ENCODE peak calls at places on chromosomes 3 and 15, in seven cellular contexts. J is IMR-90, E is A549, W is lung, C is NT2/D1, H is psoas muscle, X is upper lobe of right lung. L is an unnamed sample.

GRCh38 chr3:197030379-197031314 is 1.0 kb upstream of the MELTF start:
- DNase-seq in H (no peak), E (no peak), C (no peak), X (no peak), W (no peak), J (no peak), L (no peak)

GRCh38 chr3:192090586-192090985 is 629.6 kb downstream of the PYDC2 start:
- DNase-seq in C (peak; percentile 8), H (no peak), X (no peak), E (no peak), J (no peak), W (no peak), L (no peak)

GRCh38 chr15:77380033-77380432 is 39.9 kb downstream of the PEAK1 start:
- DNase-seq in H (no peak), C (no peak), J (no peak), E (no peak), W (no peak), X (no peak), L (no peak)

GRCh38 chr15:34999906-35000305 is 11.8 kb upstream of the ZNF770 start:
- DNase-seq in J (no peak), W (no peak), E (no peak), H (no peak), X (no peak), C (no peak), L (no peak)

GRCh38 chr15:32643907-32644445 is 2.5 kb downstream of the SCG5 start:
- DNase-seq in J (peak; percentile 66), E (no peak), C (no peak), X (no peak), H (no peak), W (no peak), L (no peak)

GRCh38 chr3:151766454-151766853 is 32.7 kb downstream of the AADACL2 start:
- DNase-seq in J (peak; percentile 22), C (no peak), X (no peak), W (no peak), E (peak; percentile 76), H (no peak), L (no peak)

GRCh38 chr3:4071481-4072184 is 231.5 kb upstream of the SETMAR start:
- DNase-seq in H (no peak), J (no peak), C (peak; percentile 81), W (no peak), X (no peak), E (no peak), L (peak; percentile 22)

GRCh38 chr3:175914785-175915184 is 1055.7 kb downstream of the NAALADL2 start:
- DNase-seq in H (no peak), E (no peak), C (no peak), X (no peak), J (peak; percentile 33), W (no peak), L (no peak)

GRCh38 chr3:10515884-10516495 is 10.6 kb upstream of the ATP2B2 start:
- DNase-seq in H (no peak), W (no peak), E (no peak), J (no peak), C (no peak), X (peak; percentile 54), L (no peak)

GRCh38 chr3:2099028-2099671 is 484 bp downstream of the CNTN4 start:
- DNase-seq in X (peak; percentile 70), W (no peak), C (peak; percentile 32), H (peak; percentile 46), E (no peak), J (no peak), L (no peak)

GRCh38 chr15:58378241-58379085 is 53.3 kb upstream of the LIPC start:
- DNase-seq in J (peak; percentile 54), H (no peak), E (no peak), X (no peak), W (no peak), C (no peak), L (no peak)

DNA sequence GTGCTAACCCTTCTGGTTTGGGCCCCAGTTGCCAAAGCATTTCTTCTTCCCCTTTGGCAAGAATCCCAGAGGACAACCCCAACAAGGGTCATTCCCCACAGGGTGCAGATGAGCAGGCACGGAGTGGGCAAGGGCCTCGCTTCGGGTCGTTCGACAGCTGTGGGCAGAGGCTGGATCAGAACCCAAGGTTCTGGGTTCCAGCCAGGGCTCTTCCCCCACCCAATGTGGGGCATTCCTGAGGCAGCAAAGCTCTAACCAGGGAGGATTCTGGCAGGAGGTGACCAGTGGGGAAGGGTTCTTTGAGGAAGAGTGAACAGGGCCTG is 48.3 kb downstream of the CYP11A1 start:
- DNase-seq in J (no peak), E (no peak), W (no peak), C (no peak), H (no peak), X (no peak), L (no peak)
- H3K4me1 ChIP-seq in J (peaks cover 15% of the 10 kb centered on the region), E (peaks cover 13% of the 10 kb centered on the region), W (no peaks in the 10 kb centered on the region), C (peaks cover 36% of the 10 kb centered on the region), H (peaks cover 7% of the 10 kb centered on the region), X (peaks cover 2% of the 10 kb centered on the region), L (peaks cover 18% of the 10 kb centered on the region)

GRCh38 chr3:194631696-194632095 is 1.5 kb downstream of the TMEM44 start:
- DNase-seq in W (no peak), C (no peak), X (no peak), H (no peak), J (no peak), E (no peak), L (no peak)
- H3K4me3 ChIP-seq in W (no peak overlapping the region), C (no peak overlapping the region), X (no peak overlapping the region), H (no peak overlapping the region), J (no peak overlapping the region), E (no peak overlapping the region), L (no peak overlapping the region)

GRCh38 chr3:55622116-55622515 is 135.0 kb upstream of the WNT5A start:
- DNase-seq in H (no peak), E (no peak), X (no peak), J (peak; percentile 71), W (no peak), C (no peak), L (no peak)

GRCh38 chr3:55621648-55622047 is 134.5 kb upstream of the WNT5A start:
- DNase-seq in C (no peak), W (no peak), J (no peak), H (no peak), X (no peak), E (no peak), L (no peak)

GRCh38 chr3:55624238-55624637 is 137.1 kb upstream of the WNT5A start:
- DNase-seq in C (no peak), X (no peak), E (no peak), J (peak; percentile 61), W (peak; percentile 34), H (no peak), L (no peak)

GRCh38 chr3:55622733-55623132 is 135.6 kb upstream of the WNT5A start:
- DNase-seq in J (peak; percentile 50), W (no peak), H (no peak), X (no peak), E (no peak), C (no peak), L (no peak)

GRCh38 chr3:55623786-55624185 is 136.7 kb upstream of the WNT5A start:
- DNase-seq in C (no peak), W (no peak), X (no peak), J (peak; percentile 41), H (no peak), E (no peak), L (no peak)
- H3K4me1 ChIP-seq in C (peaks cover 4% of the 10 kb centered on the region), W (no peaks in the 10 kb centered on the region), X (peaks cover 5% of the 10 kb centered on the region), J (peaks cover 18% of the 10 kb centered on the region), H (no peaks in the 10 kb centered on the region), E (no peaks in the 10 kb centered on the region), L (peaks cover 2% of the 10 kb centered on the region)

GRCh38 chr3:187737401-187738088 is 7.7 kb downstream of the BCL6 start:
- DNase-seq in E (no peak), C (no peak), X (peak; percentile 93), W (peak; percentile 80), J (peak; percentile 65), H (peak; percentile 89), L (no peak)

GRCh38 chr3:187738089-187738399 is 7.2 kb downstream of the BCL6 start:
- DNase-seq in X (no peak), W (no peak), C (no peak), H (no peak), J (no peak), E (no peak), L (no peak)

GRCh38 chr3:187735837-187736236 is 9.4 kb downstream of the BCL6 start:
- DNase-seq in C (no peak), X (no peak), E (no peak), W (no peak), H (no peak), J (no peak), L (no peak)

GRCh38 chr3:187735383-187735782 is 9.9 kb downstream of the BCL6 start:
- DNase-seq in J (no peak), W (no peak), H (no peak), E (no peak), X (no peak), C (no peak), L (no peak)

GRCh38 chr3:187736418-187736871 is 8.8 kb downstream of the BCL6 start:
- DNase-seq in H (peak; percentile 70), E (no peak), W (no peak), J (peak; percentile 74), X (no peak), C (no peak), L (no peak)
- H3K4me3 ChIP-seq in H (peak overlapping the region; percentile 93), E (no peak overlapping the region), W (no peak overlapping the region), J (no peak overlapping the region), X (peak overlapping the region; percentile 74), C (no peak overlapping the region), L (no peak overlapping the region)

DNA sequence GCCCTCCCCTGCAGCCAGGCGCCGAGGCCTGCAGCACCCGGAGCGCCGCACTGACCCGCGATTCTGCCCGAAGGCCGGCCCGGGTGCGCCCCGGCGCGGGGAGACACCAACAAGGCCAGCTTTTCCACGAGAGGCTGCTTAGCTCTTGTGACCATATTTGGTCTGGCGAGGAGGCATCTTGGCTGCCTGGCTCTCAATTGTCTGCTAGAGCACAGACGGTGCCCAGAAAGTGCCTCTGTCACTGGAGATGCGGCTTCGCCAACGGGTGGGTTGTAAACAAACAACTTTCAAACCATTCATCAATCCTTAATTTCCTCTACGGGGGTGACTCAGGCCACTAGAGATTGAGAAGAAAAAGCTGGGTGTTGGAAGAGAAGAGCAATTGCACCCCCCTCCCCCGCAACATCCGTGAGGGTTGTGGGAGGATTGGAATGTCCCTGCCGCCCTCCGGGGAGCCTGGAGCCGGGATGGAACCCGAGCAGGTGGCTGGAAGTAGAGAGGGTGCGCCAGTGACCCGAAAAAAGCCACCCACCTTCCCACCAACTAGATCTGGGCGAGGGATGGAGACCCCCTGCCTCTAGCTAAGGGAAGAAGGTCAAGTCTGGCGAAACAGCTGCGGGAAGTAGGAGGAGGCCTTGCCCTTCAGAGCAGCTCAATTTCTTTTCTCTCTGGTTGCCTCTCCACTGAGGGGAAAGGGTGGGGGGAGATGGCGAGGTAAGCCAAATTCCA is 783 bp upstream of the WWTR1 start:
- DNase-seq in X (peak; percentile 81), H (peak; percentile 83), E (peak; percentile 71), W (peak; percentile 76), C (no peak), J (peak; percentile 86), L (no peak)
- H3K4me1 ChIP-seq in X (peaks cover 5% of the 10 kb centered on the region), H (peaks cover 20% of the 10 kb centered on the region), E (peaks cover 52% of the 10 kb centered on the region), W (peaks cover 3% of the 10 kb centered on the region), C (no peaks in the 10 kb centered on the region), J (peaks cover 7% of the 10 kb centered on the region), L (peaks cover 1% of the 10 kb centered on the region)

DNA sequence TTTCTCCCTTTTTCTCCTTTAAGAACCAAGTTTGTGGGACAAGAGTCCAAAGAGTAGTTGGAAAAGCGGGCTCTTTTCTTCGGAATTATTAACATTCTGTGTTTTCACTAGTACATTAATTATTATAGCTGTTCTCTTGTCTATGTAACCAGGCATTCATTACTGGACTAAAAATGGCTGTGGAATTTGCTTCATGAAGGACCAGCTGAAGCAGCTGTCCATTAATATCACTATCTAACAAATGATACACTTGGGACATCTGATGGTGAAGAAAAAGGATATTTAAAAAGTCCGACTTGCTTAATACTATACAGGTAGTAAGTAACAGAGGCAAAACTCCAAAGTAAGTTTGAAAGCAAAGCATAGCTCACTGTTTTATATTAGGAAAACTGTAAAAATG is 728.9 kb upstream of the DPPA4 start:
- DNase-seq in W (no peak), H (no peak), E (no peak), C (no peak), J (no peak), X (no peak), L (no peak)
- H3K4me3 ChIP-seq in W (no peak overlapping the region), H (no peak overlapping the region), E (no peak overlapping the region), C (no peak overlapping the region), J (no peak overlapping the region), X (no peak overlapping the region), L (no peak overlapping the region)